ENCODE peak calls at places on chromosome 4, in seven cellular contexts. F, W, R, L, N, J and E are unnamed samples.

GRCh38 chr4:53688186-53688790 is 97.0 kb upstream of the LNX1 start:
- DNase-seq in F (no peak), W (no peak), R (peak; percentile 100), L (peak; percentile 59), N (peak; percentile 100), J (peak; percentile 92), E (peak; percentile 99)

GRCh38 chr4:102008711-102009110 is 218.2 kb downstream of the BANK1 start:
- DNase-seq in F (no peak), W (no peak), R (peak; percentile 57), L (no peak), N (no peak), J (no peak), E (no peak)

GRCh38 chr4:30912098-30912719 is 192.0 kb downstream of the PCDH7 start:
- DNase-seq in F (no peak), W (no peak), R (peak; percentile 41), L (no peak), N (peak; percentile 72), J (no peak), E (no peak)

GRCh38 chr4:4446434-4446833 is 59.5 kb downstream of the NSG1 start:
- DNase-seq in F (no peak), W (no peak), R (no peak), L (no peak), N (peak; percentile 48), J (no peak), E (peak; percentile 41)

GRCh38 chr4:82431026-82431745 is 796 bp downstream of the ENOPH1 start:
- DNase-seq in F (peak; percentile 81), W (no peak), R (peak; percentile 46), L (peak; percentile 54), N (peak; percentile 50), J (peak; percentile 41), E (peak; percentile 40)

GRCh38 chr4:602559-602942 is 22.8 kb upstream of the PDE6B start:
- DNase-seq in F (peak; percentile 83), W (peak; percentile 35), R (peak; percentile 16), L (peak; percentile 69), N (no peak), J (peak; percentile 45), E (no peak)

GRCh38 chr4:121758896-121759568 is 5.9 kb downstream of the SMIM43 start:
- DNase-seq in F (no peak), W (no peak), R (peak; percentile 31), L (no peak), N (no peak), J (no peak), E (peak; percentile 44)

GRCh38 chr4:23946307-23946706 is 56.5 kb upstream of the PPARGC1A start:
- DNase-seq in F (no peak), W (no peak), R (no peak), L (no peak), N (no peak), J (no peak), E (no peak)

GRCh38 chr4:14621731-14622459 is 380.4 kb upstream of the CPEB2 start:
- DNase-seq in F (no peak), W (no peak), R (peak; percentile 2), L (no peak), N (no peak), J (no peak), E (no peak)

GRCh38 chr4:177237291-177237690 is 72.4 kb upstream of the NEIL3 start:
- DNase-seq in F (no peak), W (no peak), R (no peak), L (no peak), N (no peak), J (no peak), E (no peak)

GRCh38 chr4:128737098-128737513 is 72.4 kb upstream of the JADE1 start:
- DNase-seq in F (no peak), W (no peak), R (no peak), L (peak; percentile 71), N (no peak), J (peak; percentile 14), E (no peak)

GRCh38 chr4:107643021-107643420 is 77.0 kb downstream of the PAPSS1 start:
- DNase-seq in F (no peak), W (no peak), R (no peak), L (no peak), N (no peak), J (no peak), E (peak; percentile 40)

GRCh38 chr4:19999775-20000414 is 251.8 kb upstream of the SLIT2 start:
- DNase-seq in F (no peak), W (no peak), R (no peak), L (no peak), N (no peak), J (no peak), E (no peak)

GRCh38 chr4:82744284-82744963 is 54.2 kb downstream of the SCD5 start:
- DNase-seq in F (no peak), W (no peak), R (peak; percentile 15), L (peak; percentile 85), N (no peak), J (no peak), E (no peak)

GRCh38 chr4:167581449-167581965 is 347.2 kb upstream of the SPOCK3 start:
- DNase-seq in F (peak; percentile 60), W (no peak), R (no peak), L (no peak), N (no peak), J (no peak), E (no peak)

GRCh38 chr4:184921456-184921855 is 95.7 kb upstream of the ACSL1 start:
- DNase-seq in F (no peak), W (no peak), R (no peak), L (no peak), N (no peak), J (no peak), E (no peak)

GRCh38 chr4:53618321-53618720 is 27.0 kb upstream of the LNX1 start:
- DNase-seq in F (no peak), W (no peak), R (no peak), L (no peak), N (no peak), J (no peak), E (no peak)

GRCh38 chr4:170336238-170336775 is 246.6 kb upstream of the AADAT start:
- DNase-seq in F (no peak), W (no peak), R (no peak), L (no peak), N (no peak), J (no peak), E (no peak)

GRCh38 chr4:7770675-7771050 is 169.0 kb downstream of the AFAP1 start:
- DNase-seq in F (no peak), W (no peak), R (no peak), L (no peak), N (no peak), J (no peak), E (no peak)

GRCh38 chr4:52241916-52242315 is 190.8 kb downstream of the SPATA18 start:
- DNase-seq in F (no peak), W (no peak), R (no peak), L (no peak), N (no peak), J (no peak), E (peak; percentile 31)

GRCh38 chr4:69025191-69025998 is 70.9 kb upstream of the UGT2B7 start:
- DNase-seq in F (no peak), W (no peak), R (peak; percentile 12), L (peak; percentile 56), N (no peak), J (peak; percentile 17), E (no peak)

DNA sequence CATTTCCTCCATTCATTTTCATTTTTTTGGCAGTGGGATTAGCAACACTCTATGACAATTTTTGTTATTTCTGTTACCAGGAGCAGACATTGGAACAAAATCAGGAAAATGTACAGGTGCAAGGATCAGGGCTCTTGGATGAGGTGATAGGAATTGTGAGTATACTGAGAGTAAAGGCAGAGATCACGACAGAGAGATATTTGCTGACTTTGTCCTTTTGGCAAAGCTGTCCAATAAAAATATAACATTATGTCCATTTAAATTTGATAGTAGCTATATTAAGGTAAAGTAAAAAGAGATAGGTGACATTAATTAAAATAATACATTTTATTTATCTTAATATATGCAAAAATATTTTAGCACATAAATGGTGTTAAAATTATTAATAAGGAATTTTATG is 373.1 kb upstream of the GNPDA2 start:
- DNase-seq in F (no peak), W (no peak), R (no peak), L (no peak), N (no peak), J (no peak), E (no peak)
- TF ChIP-seq CTCF in F (no peak), W (no peak), R (no peak), L (no peak), N (no peak), J (no peak), E (no peak)

DNA sequence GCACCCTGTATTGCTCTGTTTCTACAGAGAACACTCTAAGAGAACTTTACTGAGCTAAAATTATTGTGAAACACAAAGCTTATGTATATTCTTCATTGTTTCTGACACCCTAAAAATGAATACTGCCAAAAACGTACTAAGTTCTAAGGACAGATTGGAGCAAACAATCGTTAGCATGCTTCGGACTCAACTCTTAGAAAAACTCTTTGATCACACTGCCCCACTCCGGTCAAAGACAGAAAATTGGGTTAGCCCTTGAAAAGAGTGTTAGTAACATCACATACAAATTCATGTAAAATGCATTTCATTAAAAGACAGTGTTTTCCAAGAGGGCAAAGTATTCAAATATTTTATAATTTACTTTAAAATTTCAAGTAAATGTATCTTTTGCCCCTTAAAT is 177.4 kb downstream of the DCHS2 start:
- DNase-seq in F (no peak), W (peak; percentile 17), R (peak; percentile 61), L (peak; percentile 31), N (peak; percentile 8), J (no peak), E (peak; percentile 66)
- TF ChIP-seq CTCF in F (peak; percentile 13), W (no peak), R (peak; percentile 52), L (no peak), N (peak; percentile 24), J (no peak), E (peak; percentile 68)

DNA sequence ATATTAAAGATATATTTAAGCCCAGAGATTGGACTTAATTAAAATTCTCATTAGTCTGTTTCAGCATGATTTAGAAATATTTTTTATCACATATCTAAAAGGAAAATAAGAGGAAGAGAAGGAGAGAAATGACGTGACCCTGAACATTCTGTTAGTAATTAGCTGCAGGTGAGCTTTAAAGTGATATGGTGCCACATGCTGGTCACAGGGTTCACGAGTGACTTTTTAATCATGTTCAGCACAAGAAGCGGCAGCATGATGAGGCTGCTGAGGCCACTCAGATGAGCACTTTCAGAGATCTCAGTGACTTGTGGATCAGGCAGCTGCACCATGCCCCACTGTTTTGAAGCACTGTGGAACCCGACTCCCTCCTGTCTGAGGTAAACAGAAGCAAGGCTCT is 37.9 kb upstream of the NPY2R start:
- DNase-seq in F (no peak), W (no peak), R (no peak), L (no peak), N (no peak), J (no peak), E (no peak)
- TF ChIP-seq CTCF in F (no peak), W (no peak), R (no peak), L (no peak), N (no peak), J (no peak), E (no peak)

GRCh38 chr4:90030953-90031352 is 96.2 kb upstream of the CCSER1 start:
- DNase-seq in F (no peak), W (no peak), R (peak; percentile 1), L (no peak), N (no peak), J (no peak), E (no peak)
- TF ChIP-seq CTCF in F (no peak), W (peak; percentile 20), R (no peak), L (no peak), N (no peak), J (no peak), E (no peak)

GRCh38 chr4:25860586-25861421 is 2.0 kb downstream of the SEL1L3 start:
- DNase-seq in F (no peak), W (no peak), R (peak; percentile 48), L (peak; percentile 58), N (no peak), J (peak; percentile 84), E (no peak)
- TF ChIP-seq CTCF in F (no peak), W (no peak), R (no peak), L (no peak), N (no peak), J (no peak), E (no peak)